ENCODE peak calls at places on chromosome 12, in nine cellular contexts. I is mesenchymal stem cell; U is uterus; B is A673; O is lower lobe of right lung; C is tibial artery; L is ovary; Y is CD8-positive, alpha-beta T cell; Z is CD4-positive, CD25-positive, alpha-beta regulatory T cell. X is an unnamed sample. For H3K4me1, the result is how much of the 10 kb centered on the place peaks cover.

GRCh38 chr12:14167005-14167628 is 185.7 kb upstream of the GRIN2B start:
- DNase-seq in C (no peak), I (peak), B (peak), O (no peak), Y (no peak), U (peak), L (peak), Z (peak), X (no peak)

GRCh38 chr12:25151476-25151875 is 43.5 kb downstream of the DNAI7 start:
- DNase-seq in O (no peak), B (peak), Y (no peak), Z (no peak), U (peak), I (peak), L (peak), C (peak), X (no peak)

GRCh38 chr12:47651368-47652254 is 54.2 kb downstream of the RPAP3 start:
- DNase-seq in L (peak), U (peak), I (peak), Y (no peak), Z (peak), C (peak), B (peak), O (peak), X (no peak)

GRCh38 chr12:131965073-131965472 is 15.3 kb downstream of the EP400 start:
- DNase-seq in B (no peak), C (no peak), Z (no peak), Y (no peak), I (no peak), O (no peak), U (no peak), L (no peak), X (no peak)

GRCh38 chr12:95169368-95169767 is 47.9 kb downstream of the FGD6 start:
- DNase-seq in O (no peak), C (no peak), I (peak), L (no peak), Z (no peak), Y (no peak), B (peak), U (no peak), X (no peak)

GRCh38 chr12:94563261-94563660 is 87.1 kb downstream of the TMCC3 start:
- DNase-seq in C (no peak), Z (no peak), Y (no peak), B (no peak), L (no peak), I (no peak), U (no peak), O (no peak), X (no peak)

GRCh38 chr12:93657076-93657475 is 20.1 kb upstream of the CRADD start:
- DNase-seq in U (no peak), Z (no peak), I (no peak), B (no peak), O (no peak), Y (no peak), C (no peak), L (no peak), X (no peak)

GRCh38 chr12:64526859-64527258 is 74.9 kb downstream of the TBK1 start:
- DNase-seq in Y (no peak), B (no peak), O (no peak), I (no peak), Z (no peak), L (no peak), U (no peak), C (no peak), X (no peak)

GRCh38 chr12:5441497-5442236 is 9.8 kb downstream of the NTF3 start:
- DNase-seq in Y (no peak), I (peak), B (no peak), C (no peak), U (no peak), O (no peak), L (no peak), Z (no peak), X (no peak)

GRCh38 chr12:57010627-57011224 is 4.4 kb upstream of the ZBTB39 start:
- DNase-seq in B (no peak), C (no peak), L (no peak), Y (no peak), Z (no peak), U (no peak), O (no peak), I (no peak), X (no peak)

GRCh38 chr12:59650594-59651229 is 54.9 kb downstream of the SLC16A7 start:
- DNase-seq in U (no peak), Z (no peak), O (no peak), L (no peak), C (no peak), B (no peak), I (no peak), Y (no peak), X (no peak)

GRCh38 chr12:45989277-45989856 is 1.0 kb downstream of the SCAF11 start:
- DNase-seq in L (no peak), B (no peak), O (no peak), C (no peak), I (no peak), U (no peak), Z (peak), Y (no peak), X (no peak)

GRCh38 chr12:48980953-48981756 is 3.0 kb downstream of the WNT1 start:
- DNase-seq in Y (no peak), Z (peak), U (no peak), L (no peak), C (no peak), B (no peak), I (peak), O (peak), X (no peak)

GRCh38 chr12:124506145-124506831 is 61.1 kb downstream of the NCOR2 start:
- DNase-seq in I (peak), L (peak), B (peak), U (peak), C (peak), O (peak), Y (no peak), Z (no peak), X (peak)

GRCh38 chr12:42482820-42483533 is 106.6 kb downstream of the PRICKLE1 start:
- DNase-seq in O (peak), U (peak), L (peak), I (peak), Z (peak), C (peak), B (peak), Y (no peak), X (peak)

GRCh38 chr12:47824198-47824597 is 4.5 kb upstream of the HDAC7 start:
- DNase-seq in Y (no peak), L (no peak), O (no peak), B (no peak), C (no peak), I (no peak), U (no peak), Z (peak), X (no peak)

GRCh38 chr12:113874999-113875561 is 91.0 kb downstream of the RBM19 start:
- DNase-seq in C (no peak), B (no peak), O (no peak), L (no peak), U (no peak), I (peak), Y (no peak), Z (no peak), X (no peak)

GRCh38 chr12:89372584-89373370 is 20.5 kb upstream of the DUSP6 start:
- DNase-seq in Z (no peak), I (no peak), L (no peak), B (no peak), U (no peak), O (no peak), C (no peak), Y (no peak), X (no peak)

GRCh38 chr12:90543393-90543792 is 411.6 kb downstream of the CCER1 start:
- DNase-seq in Z (no peak), B (peak), U (no peak), C (no peak), Y (no peak), L (no peak), O (no peak), I (peak), X (no peak)

GRCh38 chr12:118456741-118457140 is 80.4 kb downstream of the SUDS3 start:
- DNase-seq in U (no peak), L (no peak), Z (no peak), O (no peak), B (no peak), C (no peak), Y (no peak), I (no peak), X (no peak)

GRCh38 chr12:76247026-76247688 is 101.1 kb downstream of the BBS10 start:
- DNase-seq in U (no peak), C (no peak), O (no peak), B (no peak), Z (no peak), Y (no peak), I (no peak), L (no peak), X (no peak)

GRCh38 chr12:47903151-47903611 is 1.6 kb downstream of the VDR start:
- DNase-seq in L (no peak), U (no peak), O (peak), Z (no peak), Y (no peak), C (peak), I (peak), B (no peak), X (no peak)

GRCh38 chr12:47862157-47862556 is 42.5 kb upstream of the HDAC7 start:
- DNase-seq in U (no peak), C (no peak), O (no peak), L (no peak), Y (no peak), I (no peak), B (no peak), Z (no peak), X (no peak)

GRCh38 chr12:48795550-48796455 is 6.9 kb upstream of the ADCY6 start:
- DNase-seq in Y (no peak), U (peak), O (no peak), C (peak), I (peak), L (peak), Z (peak), B (peak), X (no peak)

GRCh38 chr12:49577589-49578315 is 9.8 kb upstream of the MCRS1 start:
- DNase-seq in U (no peak), L (no peak), O (no peak), Z (no peak), Y (no peak), C (no peak), B (no peak), I (no peak), X (no peak)

GRCh38 chr12:118633071-118633470 is 256.7 kb downstream of the SUDS3 start:
- DNase-seq in L (no peak), C (no peak), I (no peak), O (no peak), B (peak), Y (no peak), Z (no peak), U (no peak), X (no peak)

GRCh38 chr12:108933950-108934349 is 54.1 kb downstream of the DAO start:
- DNase-seq in B (no peak), O (no peak), I (no peak), L (no peak), Y (no peak), U (peak), Z (no peak), C (no peak), X (no peak)

GRCh38 chr12:45299132-45299692 is 83.3 kb downstream of the ANO6 start:
- DNase-seq in B (no peak), L (peak), Z (no peak), Y (no peak), U (no peak), C (no peak), O (no peak), I (peak), X (no peak)

GRCh38 chr12:24752763-24753462 is 196.0 kb downstream of the BCAT1 start:
- DNase-seq in C (no peak), U (no peak), L (no peak), Z (no peak), Y (no peak), O (no peak), B (no peak), I (no peak), X (no peak)

GRCh38 chr12:122845041-122845864 is 10.0 kb downstream of the HIP1R start:
- DNase-seq in I (no peak), Z (no peak), O (peak), B (no peak), U (no peak), C (no peak), L (no peak), Y (no peak), X (peak)

GRCh38 chr12:68468036-68468435 is 135.9 kb upstream of the MDM1 start:
- DNase-seq in O (no peak), U (no peak), C (no peak), Y (no peak), I (no peak), B (no peak), Z (no peak), L (no peak), X (no peak)

GRCh38 chr12:30796891-30797371 is 42.2 kb upstream of the CAPRIN2 start:
- DNase-seq in Z (no peak), C (no peak), O (no peak), I (peak), Y (no peak), U (no peak), B (no peak), L (no peak), X (no peak)

GRCh38 chr12:19177754-19178153 is 48.2 kb downstream of the PLEKHA5 start:
- DNase-seq in O (no peak), Y (no peak), Z (no peak), B (no peak), U (no peak), C (no peak), I (peak), L (no peak), X (no peak)

GRCh38 chr12:104494137-104494815 is 37.5 kb downstream of the CHST11 start:
- DNase-seq in L (peak), Y (no peak), O (peak), U (no peak), C (no peak), Z (peak), B (no peak), I (no peak), X (no peak)

GRCh38 chr12:62305778-62306177 is 45.6 kb downstream of the USP15 start:
- DNase-seq in O (no peak), L (no peak), I (no peak), B (no peak), C (no peak), U (no peak), Z (no peak), Y (no peak), X (no peak)

GRCh38 chr12:112146123-112146522 is 20.8 kb downstream of the TRAFD1 start:
- DNase-seq in U (no peak), L (no peak), B (no peak), C (no peak), Z (no peak), Y (no peak), I (no peak), O (no peak), X (no peak)

GRCh38 chr12:112153181-112153899 is 28.0 kb downstream of the TRAFD1 start:
- DNase-seq in O (no peak), C (no peak), I (no peak), Z (no peak), L (no peak), B (no peak), Y (no peak), U (no peak), X (no peak)

GRCh38 chr12:112151766-112152541 is 26.6 kb downstream of the TRAFD1 start:
- DNase-seq in I (no peak), L (no peak), C (no peak), Z (no peak), Y (no peak), B (no peak), U (no peak), O (no peak), X (no peak)

GRCh38 chr12:112149596-112149995 is 24.2 kb downstream of the TRAFD1 start:
- DNase-seq in C (no peak), I (no peak), Z (no peak), Y (no peak), L (no peak), B (no peak), U (no peak), O (no peak), X (no peak)

GRCh38 chr12:112148031-112148513 is 22.7 kb downstream of the TRAFD1 start:
- DNase-seq in B (peak), Y (no peak), C (no peak), Z (no peak), U (no peak), O (no peak), L (no peak), I (peak), X (no peak)
- H3K27ac ChIP-seq in B (no peak), Y (no peak), C (peak), Z (no peak), U (no peak), O (no peak), L (no peak), I (peak), X (no peak)

GRCh38 chr12:66877886-66878285 is 199.0 kb upstream of the GRIP1 start:
- DNase-seq in Y (no peak), O (no peak), I (no peak), C (no peak), B (no peak), Z (no peak), U (no peak), L (no peak), X (no peak)
- H3K4me1 ChIP-seq in Y (under half), O (under half), I (under half), C (under half), B (under half), Z (under half), U (under half), L (under half), X (under half)

GRCh38 chr12:52865090-52865944 is 16.5 kb upstream of the KRT78 start:
- DNase-seq in Z (no peak), O (peak), I (peak), B (peak), C (no peak), L (peak), Y (no peak), U (peak), X (no peak)

GRCh38 chr12:52867636-52868035 is 18.8 kb upstream of the KRT78 start:
- DNase-seq in B (peak), L (no peak), I (no peak), U (no peak), Z (no peak), C (peak), Y (no peak), O (peak), X (peak)

GRCh38 chr12:52870361-52871290 is 21.8 kb upstream of the KRT78 start:
- DNase-seq in O (peak), U (peak), C (no peak), I (peak), B (peak), Z (peak), L (peak), Y (peak), X (no peak)

GRCh38 chr12:52871291-52871961 is 22.6 kb upstream of the KRT78 start:
- DNase-seq in I (peak), U (no peak), O (no peak), C (no peak), B (peak), L (peak), Z (no peak), Y (no peak), X (no peak)

GRCh38 chr12:52867152-52867551 is 18.4 kb upstream of the KRT78 start:
- DNase-seq in O (peak), Z (no peak), U (no peak), Y (no peak), L (no peak), C (no peak), I (no peak), B (no peak), X (no peak)
- H3K27ac ChIP-seq in O (no peak), Z (no peak), U (no peak), Y (no peak), L (no peak), C (no peak), I (no peak), B (no peak), X (peak)

DNA sequence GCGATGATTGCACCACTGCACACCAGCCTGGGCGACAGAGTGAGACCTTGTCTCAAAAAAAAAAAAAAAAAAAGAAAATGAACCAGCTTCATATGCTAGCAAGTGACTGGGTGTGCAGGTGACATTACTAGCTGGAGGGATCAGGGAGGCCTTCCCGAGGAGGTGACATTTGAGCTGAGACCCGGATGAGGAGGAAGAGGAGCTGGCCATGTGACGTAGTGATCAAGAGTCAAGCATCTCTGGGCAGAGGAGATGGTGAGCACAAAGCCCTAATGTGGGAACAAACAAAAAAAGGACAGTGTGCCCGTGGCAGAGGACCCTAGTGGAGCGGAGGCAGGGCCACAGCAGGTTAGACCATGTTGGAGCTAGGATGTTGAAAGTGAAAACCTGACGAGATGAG is 3.5 kb upstream of the PTPN6 start:
- DNase-seq in O (peak), U (no peak), B (no peak), L (no peak), Y (no peak), C (no peak), Z (no peak), I (no peak), X (no peak)
- H3K4me1 ChIP-seq in O (half or more), U (under half), B (under half), L (under half), Y (half or more), C (under half), Z (half or more), I (under half), X (under half)

GRCh38 chr12:51076235-51076930 is 7.0 kb downstream of the CSRNP2 start:
- DNase-seq in B (no peak), I (no peak), C (no peak), Y (no peak), Z (no peak), L (no peak), O (no peak), U (no peak), X (peak)
- H3K27ac ChIP-seq in B (no peak), I (no peak), C (no peak), Y (no peak), Z (no peak), L (no peak), O (no peak), U (no peak), X (no peak)

DNA sequence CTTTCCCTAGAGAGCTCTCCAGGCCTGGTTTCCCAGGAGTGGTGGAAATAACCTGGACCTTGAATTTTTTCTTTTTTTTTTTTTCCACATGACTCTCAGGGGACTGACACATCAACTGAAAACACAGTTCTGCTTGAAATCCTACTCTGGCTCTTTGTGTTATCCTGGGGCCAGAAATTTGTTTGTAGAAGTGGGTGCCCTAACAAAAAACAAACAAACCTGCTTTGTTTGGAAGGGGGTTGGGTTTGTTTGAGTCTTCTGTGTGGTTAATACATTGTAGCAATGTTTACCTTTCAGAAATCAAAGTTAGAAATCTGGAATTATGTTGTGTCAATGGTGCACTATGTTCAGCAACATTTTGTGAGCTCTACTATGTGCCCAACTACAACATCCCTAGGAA is 1.3 kb upstream of the IGF1 start:
- DNase-seq in B (no peak), C (no peak), Z (no peak), I (no peak), Y (no peak), O (no peak), L (no peak), U (no peak), X (no peak)
- H3K4me1 ChIP-seq in B (under half), C (under half), Z (under half), I (under half), Y (under half), O (under half), L (under half), U (under half), X (under half)

GRCh38 chr12:53624956-53625355 is 1.2 kb downstream of the ATF7 start:
- DNase-seq in B (no peak), Z (no peak), U (no peak), C (no peak), O (no peak), Y (no peak), L (no peak), I (peak), X (no peak)
- H3K27ac ChIP-seq in B (peak), Z (peak), U (peak), C (peak), O (peak), Y (no peak), L (peak), I (no peak), X (peak)

GRCh38 chr12:69903548-69903947 is 78.5 kb downstream of the MYRFL start:
- DNase-seq in Y (no peak), B (no peak), L (no peak), C (no peak), I (no peak), Z (no peak), O (no peak), U (no peak), X (no peak)
- H3K4me1 ChIP-seq in Y (under half), B (under half), L (under half), C (under half), I (under half), Z (under half), O (under half), U (under half), X (under half)

DNA sequence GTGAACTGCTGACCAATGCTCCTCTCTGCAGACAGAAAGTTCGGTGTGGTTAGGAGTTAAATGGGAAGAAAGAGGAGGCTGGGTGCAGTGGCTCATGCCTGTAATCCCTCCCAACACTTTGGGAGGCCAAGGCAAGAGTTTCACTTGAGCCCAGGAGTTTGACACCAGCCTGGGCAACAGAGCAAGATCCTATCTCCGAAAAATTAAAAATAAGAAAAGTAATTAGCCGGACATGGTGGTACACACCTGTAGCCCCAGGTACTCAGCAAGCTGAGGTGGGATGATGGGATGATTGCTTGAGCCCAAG is 19.0 kb downstream of the ATXN2 start:
- DNase-seq in I (no peak), C (no peak), Z (no peak), L (no peak), B (no peak), Y (no peak), U (no peak), O (no peak), X (no peak)
- H3K27ac ChIP-seq in I (no peak), C (no peak), Z (no peak), L (no peak), B (no peak), Y (no peak), U (no peak), O (no peak), X (no peak)

X was measured in suprapubic skin.